ENCODE peak calls at places on chromosome 7, in seven cellular contexts. V is stimulated activated CD8-positive, alpha-beta memory T cell treated with anti-CD3 and anti-CD28 coated beads, Interleukin-4, amount 100 ng/mL, for 1 hour; M is MG63; C is substantia nigra; H is colonic mucosa; Y is activated gamma-delta T cell treated with Interleukin-2 at 50 U/mL for 16 hours; K is H4. Q is an unnamed sample.

GRCh38 chr7:101717986-101718746 is 89.1 kb upstream of the MYL10 start:
- DNase-seq in V (no peak), M (peak), C (no peak), H (peak), Y (no peak), K (peak), Q (peak)

GRCh38 chr7:35251606-35252310 is 2.1 kb downstream of the TBX20 start:
- DNase-seq in V (no peak), M (no peak), C (no peak), H (no peak), Y (no peak), K (no peak), Q (no peak)

GRCh38 chr7:45089314-45089891 is 634 bp upstream of the NACAD start:
- DNase-seq in V (no peak), M (peak), C (peak), H (peak), Y (peak), K (peak), Q (peak)

GRCh38 chr7:5363729-5364128 is 59.9 kb downstream of the TNRC18 start:
- DNase-seq in V (no peak), M (no peak), C (no peak), H (no peak), Y (no peak), K (no peak), Q (no peak)

GRCh38 chr7:115533785-115534184 is 496.8 kb downstream of the TFEC start:
- DNase-seq in V (no peak), M (no peak), C (no peak), H (no peak), Y (no peak), K (no peak), Q (no peak)

GRCh38 chr7:121369462-121369861 is 26.6 kb downstream of the FAM3C start:
- DNase-seq in V (no peak), M (no peak), C (no peak), H (peak), Y (no peak), K (no peak), Q (no peak)

GRCh38 chr7:8151161-8151560 is 110.8 kb downstream of the ICA1 start:
- DNase-seq in V (no peak), M (no peak), C (no peak), H (no peak), Y (no peak), K (no peak), Q (no peak)

GRCh38 chr7:114085592-114086490 is 167.0 kb upstream of the PPP1R3A start:
- DNase-seq in V (no peak), M (peak), C (peak), H (peak), Y (peak), K (peak), Q (peak)

GRCh38 chr7:48421357-48421756 is 250.1 kb downstream of the ABCA13 start:
- DNase-seq in V (no peak), M (peak), C (no peak), H (no peak), Y (no peak), K (peak), Q (no peak)

GRCh38 chr7:39504963-39505362 is 61.2 kb upstream of the YAE1 start:
- DNase-seq in V (no peak), M (peak), C (no peak), H (no peak), Y (no peak), K (peak), Q (no peak)

GRCh38 chr7:107690084-107690483 is 29.5 kb downstream of the SLC26A4 start:
- DNase-seq in V (no peak), M (no peak), C (no peak), H (no peak), Y (no peak), K (no peak), Q (no peak)

GRCh38 chr7:109873296-109873695 is 1217.6 kb upstream of the LRRN3 start:
- DNase-seq in V (no peak), M (peak), C (no peak), H (peak), Y (no peak), K (no peak), Q (no peak)

GRCh38 chr7:46747869-46748576 is 827.0 kb upstream of the IGFBP3 start:
- DNase-seq in V (no peak), M (no peak), C (no peak), H (no peak), Y (no peak), K (peak), Q (no peak)

GRCh38 chr7:67947651-67948050 is 951.0 kb downstream of the TYW1 start:
- DNase-seq in V (no peak), M (no peak), C (no peak), H (no peak), Y (no peak), K (peak), Q (no peak)

GRCh38 chr7:146654048-146654447 is 537.4 kb downstream of the CNTNAP2 start:
- DNase-seq in V (no peak), M (no peak), C (no peak), H (no peak), Y (no peak), K (peak), Q (peak)

GRCh38 chr7:6589151-6589828 is 531 bp upstream of the INTS15 start:
- DNase-seq in V (no peak), M (no peak), C (no peak), H (no peak), Y (no peak), K (no peak), Q (no peak)

GRCh38 chr7:155867280-155867679 is 55.0 kb upstream of the SHH start:
- DNase-seq in V (no peak), M (no peak), C (no peak), H (peak), Y (no peak), K (no peak), Q (peak)

GRCh38 chr7:140144821-140145220 is 32.0 kb downstream of the KDM7A start:
- DNase-seq in V (no peak), M (no peak), C (no peak), H (no peak), Y (no peak), K (no peak), Q (no peak)

GRCh38 chr7:155665957-155666287 is 21.5 kb downstream of the RBM33 start:
- DNase-seq in V (no peak), M (peak), C (no peak), H (no peak), Y (no peak), K (peak), Q (no peak)

GRCh38 chr7:14934831-14935230 is 32.3 kb upstream of the DGKB start:
- DNase-seq in V (no peak), M (no peak), C (no peak), H (no peak), Y (no peak), K (no peak), Q (no peak)

Q was measured in islet precursor cell.